ENCODE peak calls at places on chromosomes 11 and 22, in eight cellular contexts. One of them, this sample, is unnamed.

GRCh38 chr11:17864478-17864941 is 129.9 kb downstream of the KCNC1 start:
- DNase-seq in memory B cell: no peak
- DNase-seq in adrenal gland: no peak
- DNase-seq in NCI-H1105 treated with DMSO at 0.1 percent for 48 hours: no peak
- DNase-seq in breast epithelium: no peak
- DNase-seq in nephron progenitor cell: peak; percentile 43
- DNase-seq in skeletal muscle cell: no peak
- DNase-seq in stimulated activated naive CD4-positive, alpha-beta T cell: no peak
- DNase-seq in this sample: peak; percentile 40

GRCh38 chr11:115503083-115503885 is 931 bp downstream of the CADM1 start:
- DNase-seq in NCI-H1105 treated with DMSO at 0.1 percent for 48 hours: peak; percentile 74
- DNase-seq in breast epithelium: peak; percentile 61
- DNase-seq in memory B cell: no peak
- DNase-seq in stimulated activated naive CD4-positive, alpha-beta T cell: no peak
- DNase-seq in adrenal gland: peak; percentile 67
- DNase-seq in nephron progenitor cell: peak; percentile 64
- DNase-seq in skeletal muscle cell: no peak
- DNase-seq in this sample: peak; percentile 55

GRCh38 chr11:43756575-43756974 is 76.0 kb downstream of the HSD17B12 start:
- DNase-seq in adrenal gland: no peak
- DNase-seq in stimulated activated naive CD4-positive, alpha-beta T cell: no peak
- DNase-seq in memory B cell: no peak
- DNase-seq in breast epithelium: no peak
- DNase-seq in nephron progenitor cell: no peak
- DNase-seq in skeletal muscle cell: no peak
- DNase-seq in NCI-H1105 treated with DMSO at 0.1 percent for 48 hours: no peak
- DNase-seq in this sample: no peak

GRCh38 chr22:36881504-36882245 is 20.9 kb downstream of the NCF4 start:
- DNase-seq in adrenal gland: no peak
- DNase-seq in stimulated activated naive CD4-positive, alpha-beta T cell: no peak
- DNase-seq in breast epithelium: no peak
- DNase-seq in NCI-H1105 treated with DMSO at 0.1 percent for 48 hours: no peak
- DNase-seq in nephron progenitor cell: no peak
- DNase-seq in skeletal muscle cell: no peak
- DNase-seq in memory B cell: no peak
- DNase-seq in this sample: no peak

GRCh38 chr11:11409916-11410315 is 56.9 kb upstream of the CSNK2A3 start:
- DNase-seq in skeletal muscle cell: no peak
- DNase-seq in adrenal gland: no peak
- DNase-seq in nephron progenitor cell: no peak
- DNase-seq in stimulated activated naive CD4-positive, alpha-beta T cell: no peak
- DNase-seq in breast epithelium: no peak
- DNase-seq in NCI-H1105 treated with DMSO at 0.1 percent for 48 hours: peak; percentile 83
- DNase-seq in memory B cell: no peak
- DNase-seq in this sample: no peak

GRCh38 chr11:914747-915493 is 4.3 kb upstream of the CHID1 start:
- DNase-seq in nephron progenitor cell: no peak
- DNase-seq in breast epithelium: no peak
- DNase-seq in NCI-H1105 treated with DMSO at 0.1 percent for 48 hours: no peak
- DNase-seq in stimulated activated naive CD4-positive, alpha-beta T cell: no peak
- DNase-seq in memory B cell: no peak
- DNase-seq in adrenal gland: peak; percentile 87
- DNase-seq in skeletal muscle cell: no peak
- DNase-seq in this sample: peak; percentile 69

GRCh38 chr11:19218216-19218615 is 16.4 kb upstream of the CSRP3 start:
- DNase-seq in stimulated activated naive CD4-positive, alpha-beta T cell: no peak
- DNase-seq in nephron progenitor cell: no peak
- DNase-seq in adrenal gland: no peak
- DNase-seq in memory B cell: no peak
- DNase-seq in NCI-H1105 treated with DMSO at 0.1 percent for 48 hours: no peak
- DNase-seq in breast epithelium: no peak
- DNase-seq in skeletal muscle cell: no peak
- DNase-seq in this sample: no peak

GRCh38 chr11:60860943-60861342 is 5.2 kb upstream of the PTGDR2 start:
- DNase-seq in breast epithelium: no peak
- DNase-seq in adrenal gland: no peak
- DNase-seq in NCI-H1105 treated with DMSO at 0.1 percent for 48 hours: no peak
- DNase-seq in memory B cell: no peak
- DNase-seq in stimulated activated naive CD4-positive, alpha-beta T cell: no peak
- DNase-seq in nephron progenitor cell: no peak
- DNase-seq in skeletal muscle cell: peak; percentile 69
- DNase-seq in this sample: no peak

GRCh38 chr11:85628771-85629341 is 463 bp downstream of the TMEM126B start:
- DNase-seq in adrenal gland: no peak
- DNase-seq in breast epithelium: no peak
- DNase-seq in memory B cell: no peak
- DNase-seq in skeletal muscle cell: no peak
- DNase-seq in NCI-H1105 treated with DMSO at 0.1 percent for 48 hours: no peak
- DNase-seq in nephron progenitor cell: no peak
- DNase-seq in stimulated activated naive CD4-positive, alpha-beta T cell: no peak
- DNase-seq in this sample: peak; percentile 19